ENCODE peak calls at places on chromosomes 11 and 22, in seven cellular contexts. T is tibial artery; Y is IMR-90; S is MM.1S; E is adrenal gland; M is gastrocnemius medialis; Q is CD4-positive, CD25-positive, alpha-beta regulatory T cell. N is an unnamed sample. For H3K4me1, the result is how much of the 10 kb centered on the place peaks cover.

GRCh38 chr11:110907629-110908028 is 195.4 kb upstream of the ARHGAP20 start:
- DNase-seq in Q (peak), M (no peak), S (peak), T (no peak), Y (peak), E (peak), N (no peak)

GRCh38 chr22:47549741-47550340 is 787.4 kb downstream of the TBC1D22A start:
- DNase-seq in E (peak), Q (no peak), Y (no peak), M (no peak), S (no peak), T (peak), N (no peak)

GRCh38 chr11:79287952-79288351 is 152.9 kb downstream of the TENM4 start:
- DNase-seq in M (no peak), T (no peak), S (no peak), Q (no peak), Y (no peak), E (no peak), N (no peak)

GRCh38 chr11:112882494-112883381 is 78.5 kb upstream of the NCAM1 start:
- DNase-seq in M (no peak), E (peak), Y (no peak), T (no peak), Q (no peak), S (no peak), N (no peak)

GRCh38 chr11:8281266-8281665 is 17.6 kb upstream of the LMO1 start:
- DNase-seq in Q (no peak), T (peak), E (no peak), M (no peak), S (no peak), Y (no peak), N (no peak)

GRCh38 chr11:45173064-45173463 is 26.6 kb downstream of the PRDM11 start:
- DNase-seq in T (peak), Q (no peak), S (no peak), Y (no peak), E (no peak), M (no peak), N (no peak)

GRCh38 chr11:94706211-94706610 is 61.9 kb upstream of the AMOTL1 start:
- DNase-seq in T (no peak), Y (peak), M (peak), S (no peak), Q (no peak), E (no peak), N (no peak)

GRCh38 chr22:49613871-49614270 is 213.8 kb downstream of the BRD1 start:
- DNase-seq in M (no peak), S (no peak), Q (no peak), Y (no peak), E (no peak), T (peak), N (no peak)

GRCh38 chr11:38530226-38530625 is 1932.2 kb upstream of the RAG2 start:
- DNase-seq in S (no peak), E (no peak), Y (no peak), T (no peak), Q (no peak), M (no peak), N (no peak)

GRCh38 chr22:19292262-19293230 is 1.0 kb upstream of the CLTCL1 start:
- DNase-seq in Q (no peak), E (peak), M (peak), T (peak), S (peak), Y (no peak), N (peak)

GRCh38 chr11:119907934-119908760 is 179.1 kb upstream of the NECTIN1 start:
- DNase-seq in S (no peak), E (no peak), T (no peak), Y (no peak), Q (no peak), M (no peak), N (no peak)

GRCh38 chr22:39182478-39183030 is 30.1 kb upstream of the CBX7 start:
- DNase-seq in S (no peak), M (no peak), Y (no peak), T (no peak), E (peak), Q (no peak), N (no peak)

GRCh38 chr11:2301631-2302272 is at the start of the genes C11orf21 and TSPAN32:
- DNase-seq in Y (peak), Q (peak), M (peak), S (no peak), T (no peak), E (peak), N (no peak)

GRCh38 chr11:131136476-131136875 is 220.2 kb upstream of the SNX19 start:
- DNase-seq in S (no peak), Y (peak), T (no peak), M (no peak), Q (no peak), E (no peak), N (no peak)

GRCh38 chr11:61923166-61924015 is 6.0 kb upstream of the RAB3IL1 start:
- DNase-seq in Q (no peak), T (peak), E (peak), S (peak), M (peak), Y (peak), N (peak)

GRCh38 chr22:41488596-41489385 is 19.9 kb downstream of the ACO2 start:
- DNase-seq in M (no peak), E (no peak), Q (no peak), S (no peak), T (no peak), Y (no peak), N (no peak)

GRCh38 chr11:94781822-94782221 is 13.7 kb downstream of the AMOTL1 start:
- DNase-seq in Q (no peak), T (no peak), M (no peak), E (no peak), S (no peak), Y (peak), N (no peak)

GRCh38 chr22:49251371-49251770 is 576.3 kb downstream of the BRD1 start:
- DNase-seq in Y (no peak), Q (no peak), M (no peak), S (no peak), E (peak), T (no peak), N (no peak)

GRCh38 chr11:2929880-2930704 is 872 bp upstream of the PHLDA2 start:
- DNase-seq in M (no peak), Q (peak), Y (peak), S (peak), E (no peak), T (peak), N (peak)

GRCh38 chr22:30948930-30949342 is 19.6 kb downstream of the MORC2 start:
- DNase-seq in Q (no peak), S (no peak), M (no peak), Y (peak), E (no peak), T (no peak), N (no peak)

GRCh38 chr22:22348127-22348814 is 103.7 kb downstream of the VPREB1 start:
- DNase-seq in Y (no peak), Q (no peak), M (no peak), T (no peak), S (peak), E (no peak), N (no peak)

GRCh38 chr11:6548121-6548520 is 51.0 kb downstream of the DNHD1 start:
- DNase-seq in E (no peak), M (no peak), Y (no peak), Q (no peak), S (no peak), T (no peak), N (no peak)

GRCh38 chr11:60343094-60343704 is 16.1 kb downstream of the MS4A6E start:
- DNase-seq in E (no peak), T (no peak), Q (no peak), M (no peak), S (peak), Y (no peak), N (no peak)

GRCh38 chr11:68373189-68373809 is 60.9 kb downstream of the LRP5 start:
- DNase-seq in M (no peak), Q (no peak), T (peak), S (no peak), Y (peak), E (no peak), N (peak)

GRCh38 chr11:43359432-43359818 is 705 bp downstream of the TTC17 start:
- DNase-seq in E (peak), Y (peak), S (peak), T (no peak), Q (peak), M (peak), N (no peak)

GRCh38 chr11:134554861-134555260 is 142.8 kb upstream of the B3GAT1 start:
- DNase-seq in E (no peak), Q (no peak), Y (no peak), M (no peak), T (no peak), S (no peak), N (no peak)

GRCh38 chr22:50311606-50312351 is 4.3 kb upstream of the PLXNB2 start:
- DNase-seq in S (no peak), E (no peak), Y (no peak), Q (no peak), M (no peak), T (peak), N (no peak)

GRCh38 chr11:66851698-66852465 is 5.0 kb upstream of the LRFN4 start:
- DNase-seq in Y (no peak), E (no peak), T (peak), Q (no peak), M (peak), S (peak), N (no peak)

GRCh38 chr11:130816941-130817607 is 99.2 kb downstream of the SNX19 start:
- DNase-seq in S (no peak), Y (no peak), Q (no peak), M (peak), T (no peak), E (no peak), N (no peak)

DNA sequence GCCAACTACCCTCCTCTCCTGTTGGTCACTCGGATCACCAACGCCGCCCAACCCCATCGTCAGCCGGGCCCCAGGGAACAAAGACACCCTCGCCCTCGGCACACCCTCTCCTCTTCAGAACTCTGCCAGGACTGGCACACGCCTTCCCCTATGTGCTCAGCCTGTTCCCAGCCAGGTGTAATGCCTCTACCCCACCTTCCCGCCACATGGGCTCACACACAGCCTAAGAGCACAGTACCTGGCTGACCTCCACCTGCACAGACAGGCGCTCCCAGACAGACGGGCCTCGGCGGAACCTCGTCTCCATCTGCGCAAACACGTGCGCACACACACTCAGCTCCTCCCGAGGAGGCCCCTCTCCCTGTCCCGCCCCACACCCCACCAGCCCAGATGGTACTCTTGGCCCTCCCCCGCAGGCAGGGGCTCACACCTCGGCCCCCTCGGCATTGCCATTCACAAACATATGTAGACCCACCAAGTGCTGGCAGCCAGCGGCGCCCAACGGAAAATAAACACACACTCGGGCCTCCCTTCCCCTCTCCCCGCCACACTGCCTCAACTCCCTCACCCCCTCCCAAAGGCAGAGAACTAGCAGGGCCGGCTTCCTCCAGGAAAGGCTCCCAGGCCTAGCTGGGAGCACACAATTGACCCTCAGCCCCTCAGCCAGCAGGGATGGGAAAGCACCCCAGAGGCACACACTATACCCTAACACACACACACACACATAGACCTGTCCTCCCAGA is 8.5 kb downstream of the ELFN2 start:
- DNase-seq in Y (no peak), T (no peak), Q (no peak), M (no peak), S (no peak), E (no peak), N (no peak)
- H3K4me1 ChIP-seq in Y (under half), T (under half), Q (under half), M (under half), S (under half), E (under half), N (under half)

GRCh38 chr11:117872962-117873827 is 3.3 kb downstream of the FXYD6 start:
- DNase-seq in S (peak), Q (peak), M (no peak), T (no peak), Y (no peak), E (no peak), N (no peak)

GRCh38 chr11:117873828-117874125 is 2.7 kb downstream of the FXYD6 start:
- DNase-seq in M (no peak), T (no peak), S (no peak), Q (no peak), Y (no peak), E (no peak), N (no peak)

GRCh38 chr11:117874910-117875396 is 1.5 kb downstream of the FXYD6 start:
- DNase-seq in E (no peak), Y (no peak), M (no peak), Q (no peak), T (no peak), S (no peak), N (no peak)

GRCh38 chr11:117875397-117876048 is 935 bp downstream of the FXYD6 start:
- DNase-seq in Q (peak), S (no peak), Y (no peak), E (peak), T (no peak), M (no peak), N (peak)

GRCh38 chr11:117874253-117874909 is 2.1 kb downstream of the FXYD6 start:
- DNase-seq in E (no peak), M (no peak), T (no peak), S (no peak), Y (no peak), Q (no peak), N (no peak)
- H3K4me3 ChIP-seq in E (peak), M (peak), T (no peak), S (no peak), Y (no peak), Q (no peak), N (peak)

GRCh38 chr11:32279672-32280071 is 155.7 kb downstream of the WT1 start:
- DNase-seq in E (no peak), Q (no peak), Y (no peak), M (no peak), S (no peak), T (no peak), N (no peak)
- H3K4me1 ChIP-seq in E (under half), Q (under half), Y (under half), M (under half), S (under half), T (under half), N (under half)

GRCh38 chr11:47904808-47905207 is 56.7 kb upstream of the NUP160 start:
- DNase-seq in M (no peak), E (no peak), S (no peak), Q (no peak), Y (no peak), T (no peak), N (no peak)

GRCh38 chr11:47895035-47895434 is 46.9 kb upstream of the NUP160 start:
- DNase-seq in Q (no peak), E (no peak), Y (no peak), T (no peak), M (no peak), S (no peak), N (no peak)

GRCh38 chr11:47904048-47904447 is 55.9 kb upstream of the NUP160 start:
- DNase-seq in Y (peak), M (no peak), Q (no peak), S (no peak), E (peak), T (no peak), N (no peak)

GRCh38 chr11:47896199-47896598 is 48.0 kb upstream of the NUP160 start:
- DNase-seq in T (no peak), Q (no peak), S (no peak), M (no peak), E (no peak), Y (no peak), N (no peak)

DNA sequence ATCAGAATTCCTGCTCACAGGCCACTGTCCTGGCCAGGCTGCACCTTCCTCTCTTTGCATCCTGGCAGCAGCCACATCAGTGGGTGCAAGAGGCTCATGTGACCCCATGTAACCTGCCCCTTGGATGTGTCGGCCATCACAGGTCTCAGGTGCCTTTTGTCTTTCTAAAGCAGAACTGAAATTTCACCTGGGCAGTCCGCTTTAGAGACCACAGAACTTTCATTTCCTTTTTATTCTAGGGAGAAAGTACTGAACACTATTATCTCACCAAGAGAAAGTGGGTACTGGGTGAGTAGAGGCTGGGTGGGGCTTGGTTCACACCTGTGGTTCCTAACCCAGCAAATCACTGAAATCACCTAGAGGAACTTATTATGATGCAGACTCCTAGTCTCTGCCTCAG is 51.7 kb upstream of the NUP160 start:
- DNase-seq in M (no peak), Y (no peak), S (peak), E (no peak), T (no peak), Q (no peak), N (no peak)
- H3K4me3 ChIP-seq in M (no peak), Y (no peak), S (no peak), E (no peak), T (no peak), Q (no peak), N (no peak)

GRCh38 chr11:70305501-70305900 is 35.0 kb downstream of the PPFIA1 start:
- DNase-seq in Y (no peak), E (no peak), T (no peak), M (no peak), S (no peak), Q (no peak), N (no peak)
- H3K4me1 ChIP-seq in Y (under half), E (under half), T (under half), M (under half), S (under half), Q (under half), N (under half)